ENCODE peak calls at places on chromosomes 16 and 17, in five cellular contexts. One of them, this sample, is unnamed.

GRCh38 chr17:17344507-17345293 is 41.5 kb downstream of the NT5M start:
- DNase-seq in AG04449: no peak
- DNase-seq in fibroblast of pulmonary artery: no peak
- DNase-seq in heart left ventricle: no peak
- DNase-seq in vagina: peak
- DNase-seq in this sample: no peak

GRCh38 chr17:50107790-50108414 is 12.8 kb downstream of the PDK2 start:
- DNase-seq in vagina: no peak
- DNase-seq in AG04449: peak
- DNase-seq in fibroblast of pulmonary artery: no peak
- DNase-seq in heart left ventricle: no peak
- DNase-seq in this sample: no peak

GRCh38 chr16:73176577-73177013 is 128.7 kb upstream of the ZFHX3 start:
- DNase-seq in fibroblast of pulmonary artery: peak
- DNase-seq in vagina: no peak
- DNase-seq in AG04449: peak
- DNase-seq in heart left ventricle: no peak
- DNase-seq in this sample: no peak

GRCh38 chr17:7407483-7408231 is at the start of gene NLGN2:
- DNase-seq in AG04449: no peak
- DNase-seq in vagina: no peak
- DNase-seq in heart left ventricle: no peak
- DNase-seq in fibroblast of pulmonary artery: no peak
- DNase-seq in this sample: no peak

GRCh38 chr16:3266873-3267537 is 10.6 kb upstream of the MEFV start:
- DNase-seq in heart left ventricle: no peak
- DNase-seq in fibroblast of pulmonary artery: peak
- DNase-seq in vagina: no peak
- DNase-seq in AG04449: peak
- DNase-seq in this sample: no peak

GRCh38 chr16:79265701-79266100 is 334.8 kb downstream of the MAF start:
- DNase-seq in vagina: peak
- DNase-seq in AG04449: no peak
- DNase-seq in heart left ventricle: no peak
- DNase-seq in fibroblast of pulmonary artery: no peak
- DNase-seq in this sample: no peak

GRCh38 chr17:10094806-10095205 is 103.6 kb downstream of the GAS7 start:
- DNase-seq in AG04449: no peak
- DNase-seq in fibroblast of pulmonary artery: peak
- DNase-seq in heart left ventricle: peak
- DNase-seq in vagina: peak
- DNase-seq in this sample: no peak

GRCh38 chr16:79994413-79994812 is 393.9 kb upstream of the MAF start:
- DNase-seq in heart left ventricle: no peak
- DNase-seq in AG04449: no peak
- DNase-seq in fibroblast of pulmonary artery: no peak
- DNase-seq in vagina: no peak
- DNase-seq in this sample: no peak

GRCh38 chr17:62819511-62820221 is 11.6 kb upstream of the MARCHF10 start:
- DNase-seq in vagina: peak
- DNase-seq in AG04449: peak
- DNase-seq in heart left ventricle: peak
- DNase-seq in fibroblast of pulmonary artery: peak
- DNase-seq in this sample: peak

GRCh38 chr16:65284583-65284982 is 162.7 kb upstream of the CDH11 start:
- DNase-seq in fibroblast of pulmonary artery: no peak
- DNase-seq in AG04449: no peak
- DNase-seq in vagina: no peak
- DNase-seq in heart left ventricle: no peak
- DNase-seq in this sample: no peak

GRCh38 chr17:29172589-29172988 is 7.6 kb downstream of the MYO18A start:
- DNase-seq in heart left ventricle: no peak
- DNase-seq in AG04449: no peak
- DNase-seq in fibroblast of pulmonary artery: no peak
- DNase-seq in vagina: no peak
- DNase-seq in this sample: no peak

GRCh38 chr16:3356118-3356517 is 429 bp downstream of the OR2C1 start:
- DNase-seq in AG04449: no peak
- DNase-seq in fibroblast of pulmonary artery: no peak
- DNase-seq in vagina: no peak
- DNase-seq in heart left ventricle: no peak
- DNase-seq in this sample: no peak

GRCh38 chr16:13429411-13429810 is 490.5 kb upstream of the ERCC4 start:
- DNase-seq in AG04449: no peak
- DNase-seq in vagina: no peak
- DNase-seq in fibroblast of pulmonary artery: no peak
- DNase-seq in heart left ventricle: no peak
- DNase-seq in this sample: no peak

GRCh38 chr16:81273223-81273940 is 34.9 kb downstream of the BCO1 start:
- DNase-seq in fibroblast of pulmonary artery: no peak
- DNase-seq in AG04449: no peak
- DNase-seq in vagina: no peak
- DNase-seq in heart left ventricle: no peak
- DNase-seq in this sample: no peak

GRCh38 chr16:23795369-23795768 is 40.4 kb upstream of the PRKCB start:
- DNase-seq in heart left ventricle: no peak
- DNase-seq in fibroblast of pulmonary artery: no peak
- DNase-seq in AG04449: no peak
- DNase-seq in vagina: no peak
- DNase-seq in this sample: no peak

GRCh38 chr16:10514369-10515055 is 65.9 kb downstream of the EMP2 start:
- DNase-seq in heart left ventricle: peak
- DNase-seq in AG04449: peak
- DNase-seq in fibroblast of pulmonary artery: peak
- DNase-seq in vagina: no peak
- DNase-seq in this sample: peak

GRCh38 chr17:65495255-65496060 is 66.0 kb downstream of the AXIN2 start:
- DNase-seq in vagina: no peak
- DNase-seq in heart left ventricle: no peak
- DNase-seq in AG04449: no peak
- DNase-seq in fibroblast of pulmonary artery: no peak
- DNase-seq in this sample: no peak

GRCh38 chr17:64172510-64172909 is 42.6 kb upstream of the ERN1 start:
- DNase-seq in heart left ventricle: no peak
- DNase-seq in AG04449: no peak
- DNase-seq in vagina: no peak
- DNase-seq in fibroblast of pulmonary artery: peak
- DNase-seq in this sample: no peak

GRCh38 chr16:19881783-19882182 is 2.9 kb downstream of the GPRC5B start:
- DNase-seq in fibroblast of pulmonary artery: no peak
- DNase-seq in AG04449: no peak
- DNase-seq in vagina: no peak
- DNase-seq in heart left ventricle: no peak
- DNase-seq in this sample: no peak

GRCh38 chr17:77837917-77838316 is 120.6 kb upstream of the TNRC6C start:
- DNase-seq in AG04449: no peak
- DNase-seq in heart left ventricle: no peak
- DNase-seq in fibroblast of pulmonary artery: no peak
- DNase-seq in vagina: no peak
- DNase-seq in this sample: no peak

GRCh38 chr16:1745900-1746692 is 25.2 kb downstream of the NME3 start:
- DNase-seq in AG04449: peak
- DNase-seq in fibroblast of pulmonary artery: peak
- DNase-seq in heart left ventricle: no peak
- DNase-seq in vagina: no peak
- DNase-seq in this sample: no peak

GRCh38 chr17:43399839-43400328 is 1.1 kb downstream of the ARL4D start:
- DNase-seq in AG04449: no peak
- DNase-seq in fibroblast of pulmonary artery: no peak
- DNase-seq in heart left ventricle: no peak
- DNase-seq in vagina: no peak
- DNase-seq in this sample: no peak

GRCh38 chr16:67708368-67708771 is 10.7 kb downstream of the GFOD2 start:
- DNase-seq in AG04449: no peak
- DNase-seq in vagina: no peak
- DNase-seq in fibroblast of pulmonary artery: no peak
- DNase-seq in heart left ventricle: no peak
- DNase-seq in this sample: no peak

GRCh38 chr16:68786685-68787418 is 49.8 kb downstream of the CDH1 start:
- DNase-seq in heart left ventricle: no peak
- DNase-seq in fibroblast of pulmonary artery: peak
- DNase-seq in vagina: no peak
- DNase-seq in AG04449: no peak
- DNase-seq in this sample: no peak

GRCh38 chr17:64507418-64507766 is 615 bp downstream of the CEP95 start:
- DNase-seq in heart left ventricle: no peak
- DNase-seq in fibroblast of pulmonary artery: peak
- DNase-seq in vagina: no peak
- DNase-seq in AG04449: no peak
- DNase-seq in this sample: no peak

GRCh38 chr16:70713781-70714180 is 27.9 kb upstream of the MTSS2 start:
- DNase-seq in vagina: no peak
- DNase-seq in AG04449: no peak
- DNase-seq in heart left ventricle: no peak
- DNase-seq in fibroblast of pulmonary artery: no peak
- DNase-seq in this sample: no peak

GRCh38 chr17:76273435-76273921 is 8.3 kb downstream of the UBALD2 start:
- DNase-seq in heart left ventricle: no peak
- DNase-seq in vagina: no peak
- DNase-seq in AG04449: no peak
- DNase-seq in fibroblast of pulmonary artery: no peak
- DNase-seq in this sample: no peak

DNA sequence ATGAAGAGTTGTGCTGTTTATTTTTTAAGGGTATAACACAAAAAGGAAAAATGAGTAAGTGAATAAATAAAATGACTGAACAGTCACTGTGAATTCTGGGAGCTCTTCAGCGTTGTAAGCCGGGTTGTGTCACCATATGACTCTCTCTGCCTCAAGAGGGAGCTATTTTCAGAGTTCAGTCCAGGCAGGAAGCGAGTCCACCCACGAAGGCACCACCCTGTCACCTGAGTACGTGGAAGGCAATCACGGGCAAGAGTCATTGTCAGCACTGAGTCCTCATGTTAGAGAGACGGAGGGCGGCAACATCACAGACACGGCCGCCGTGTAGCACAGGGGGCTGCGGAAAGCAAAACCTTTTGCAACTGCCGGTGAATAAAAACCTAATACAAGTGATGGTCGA is 227.6 kb downstream of the UTP18 start:
- DNase-seq in AG04449: no peak
- DNase-seq in heart left ventricle: no peak
- DNase-seq in fibroblast of pulmonary artery: no peak
- DNase-seq in vagina: no peak
- DNase-seq in this sample: no peak
- TF ChIP-seq CTCF in AG04449: no peak
- TF ChIP-seq CTCF in heart left ventricle: no peak
- TF ChIP-seq CTCF in fibroblast of pulmonary artery: peak
- TF ChIP-seq CTCF in vagina: no peak
- TF ChIP-seq CTCF in this sample: peak

DNA sequence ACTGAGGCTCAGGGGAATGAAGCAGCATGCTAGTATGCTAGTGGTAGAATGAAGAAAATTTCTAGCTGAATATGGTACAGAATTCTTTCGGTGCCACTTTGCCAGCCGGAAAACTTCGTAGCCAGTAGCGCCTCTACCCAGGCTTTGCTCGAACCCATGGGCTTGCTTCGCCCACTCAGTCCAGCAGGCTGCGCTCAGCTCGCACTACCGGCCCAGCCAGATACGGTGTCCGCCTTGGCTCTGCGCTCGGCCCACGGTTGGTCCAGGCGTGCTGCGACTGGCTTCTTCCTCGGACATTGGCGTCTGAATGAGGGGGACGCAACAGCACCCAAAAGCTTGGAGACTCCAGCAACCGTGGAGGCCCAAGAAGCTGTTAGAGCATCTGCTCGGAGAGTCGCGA is 372.5 kb upstream of the CDH8 start:
- DNase-seq in fibroblast of pulmonary artery: no peak
- DNase-seq in heart left ventricle: no peak
- DNase-seq in vagina: no peak
- DNase-seq in AG04449: no peak
- DNase-seq in this sample: no peak
- TF ChIP-seq CTCF in fibroblast of pulmonary artery: no peak
- TF ChIP-seq CTCF in heart left ventricle: no peak
- TF ChIP-seq CTCF in vagina: no peak
- TF ChIP-seq CTCF in AG04449: no peak
- TF ChIP-seq CTCF in this sample: no peak

GRCh38 chr17:32943206-32943605 is 15.3 kb downstream of the TMEM98 start:
- DNase-seq in vagina: no peak
- DNase-seq in AG04449: no peak
- DNase-seq in heart left ventricle: no peak
- DNase-seq in fibroblast of pulmonary artery: peak
- DNase-seq in this sample: no peak

GRCh38 chr17:32941419-32942032 is 13.6 kb downstream of the TMEM98 start:
- DNase-seq in fibroblast of pulmonary artery: no peak
- DNase-seq in heart left ventricle: no peak
- DNase-seq in AG04449: no peak
- DNase-seq in vagina: no peak
- DNase-seq in this sample: no peak

GRCh38 chr17:32943647-32944191 is 15.8 kb downstream of the TMEM98 start:
- DNase-seq in vagina: no peak
- DNase-seq in heart left ventricle: no peak
- DNase-seq in AG04449: peak
- DNase-seq in fibroblast of pulmonary artery: peak
- DNase-seq in this sample: no peak

GRCh38 chr17:32946375-32947135 is 18.6 kb downstream of the TMEM98 start:
- DNase-seq in vagina: no peak
- DNase-seq in fibroblast of pulmonary artery: no peak
- DNase-seq in heart left ventricle: no peak
- DNase-seq in AG04449: no peak
- DNase-seq in this sample: no peak

GRCh38 chr17:32944248-32945020 is 16.5 kb downstream of the TMEM98 start:
- DNase-seq in fibroblast of pulmonary artery: no peak
- DNase-seq in AG04449: no peak
- DNase-seq in vagina: no peak
- DNase-seq in heart left ventricle: no peak
- DNase-seq in this sample: no peak
- TF ChIP-seq CTCF in fibroblast of pulmonary artery: no peak
- TF ChIP-seq CTCF in AG04449: no peak
- TF ChIP-seq CTCF in vagina: no peak
- TF ChIP-seq CTCF in heart left ventricle: no peak
- TF ChIP-seq CTCF in this sample: no peak

DNA sequence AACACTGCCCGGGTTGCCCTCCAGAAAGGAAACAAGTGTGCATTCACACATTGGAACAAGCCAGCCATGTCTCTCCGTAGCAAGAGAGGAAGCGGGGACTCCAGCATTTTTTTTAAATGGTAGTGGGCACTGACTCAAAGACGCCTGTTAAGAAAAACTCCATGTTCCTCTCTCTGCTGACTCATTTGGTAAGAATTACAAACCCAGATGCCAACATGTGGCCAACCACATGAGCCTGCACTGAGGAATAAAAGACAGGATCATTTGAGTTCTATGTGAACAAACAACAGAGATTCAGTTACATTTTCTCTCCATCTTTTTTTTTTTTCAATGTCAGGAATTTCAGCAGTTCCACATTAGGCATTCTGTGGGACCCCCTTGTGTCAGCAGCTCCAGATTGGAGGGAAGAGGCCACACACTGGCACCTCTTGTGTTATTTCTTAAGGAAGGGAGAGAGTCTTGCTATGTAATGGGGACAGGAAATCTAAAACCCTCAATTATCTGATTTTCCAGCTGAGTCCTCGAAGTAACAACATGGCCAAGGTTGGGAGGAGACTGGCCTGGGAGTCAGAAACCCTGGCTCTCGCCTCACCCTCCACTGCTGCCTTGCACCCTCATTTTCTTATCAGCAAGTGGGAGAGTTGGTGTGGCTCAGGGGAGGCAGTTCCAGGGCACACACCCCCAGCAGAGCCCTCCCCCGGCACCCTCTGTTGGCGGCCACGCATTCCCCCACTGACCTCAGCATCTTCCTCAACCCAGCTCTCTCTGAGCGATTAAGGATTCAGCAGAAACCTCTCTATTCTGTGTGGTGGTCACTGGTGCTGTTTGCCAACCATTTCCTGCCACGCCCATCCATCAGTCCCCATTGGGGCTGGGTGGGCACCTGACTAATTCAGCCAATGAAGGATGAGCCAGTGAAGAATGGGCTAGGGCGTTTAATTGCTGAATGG is 173.0 kb downstream of the FOXL1 start:
- DNase-seq in fibroblast of pulmonary artery: peak
- DNase-seq in vagina: no peak
- DNase-seq in heart left ventricle: no peak
- DNase-seq in AG04449: no peak
- DNase-seq in this sample: no peak
- TF ChIP-seq CTCF in fibroblast of pulmonary artery: no peak
- TF ChIP-seq CTCF in vagina: no peak
- TF ChIP-seq CTCF in heart left ventricle: no peak
- TF ChIP-seq CTCF in AG04449: no peak
- TF ChIP-seq CTCF in this sample: no peak

This sample was measured in neural crest cell.